ENCODE peak calls at places on chromosomes 11 and 22, in eight cellular contexts. One of them, this sample, is unnamed.

GRCh38 chr11:18775492-18776292 is 15.9 kb downstream of the PTPN5 start:
- DNase-seq in endothelial cell: peak; percentile 86
- DNase-seq in substantia nigra: no peak
- DNase-seq in activated T-helper 9 cell treated with anti-CD3 and anti-CD28 coated beads, Interleukin-2, amount 50 U/mL, for 16 hours: peak; percentile 21
- DNase-seq in fibroblast of pulmonary artery: peak; percentile 63
- DNase-seq in HT1080: peak; percentile 53
- DNase-seq in stimulated activated CD8-positive, alpha-beta memory T cell treated with anti-CD3 and anti-CD28 coated beads, Interleukin-4, amount 100 ng/mL, for 1 hour: no peak
- DNase-seq in activated CD4-positive, alpha-beta T cell treated with anti-CD3 and anti-CD28 coated beads, Interleukin-2, amount 50 U/mL, for 24 hours: no peak
- DNase-seq in this sample: peak; percentile 38

GRCh38 chr11:93559681-93560080 is 16.5 kb upstream of the SMCO4 start:
- DNase-seq in fibroblast of pulmonary artery: no peak
- DNase-seq in HT1080: no peak
- DNase-seq in activated T-helper 9 cell treated with anti-CD3 and anti-CD28 coated beads, Interleukin-2, amount 50 U/mL, for 16 hours: no peak
- DNase-seq in endothelial cell: no peak
- DNase-seq in substantia nigra: no peak
- DNase-seq in stimulated activated CD8-positive, alpha-beta memory T cell treated with anti-CD3 and anti-CD28 coated beads, Interleukin-4, amount 100 ng/mL, for 1 hour: no peak
- DNase-seq in activated CD4-positive, alpha-beta T cell treated with anti-CD3 and anti-CD28 coated beads, Interleukin-2, amount 50 U/mL, for 24 hours: no peak
- DNase-seq in this sample: no peak

GRCh38 chr11:126636911-126637799 is 281.7 kb downstream of the ST3GAL4 start:
- DNase-seq in substantia nigra: no peak
- DNase-seq in endothelial cell: no peak
- DNase-seq in stimulated activated CD8-positive, alpha-beta memory T cell treated with anti-CD3 and anti-CD28 coated beads, Interleukin-4, amount 100 ng/mL, for 1 hour: no peak
- DNase-seq in activated CD4-positive, alpha-beta T cell treated with anti-CD3 and anti-CD28 coated beads, Interleukin-2, amount 50 U/mL, for 24 hours: no peak
- DNase-seq in HT1080: peak; percentile 89
- DNase-seq in fibroblast of pulmonary artery: peak; percentile 26
- DNase-seq in activated T-helper 9 cell treated with anti-CD3 and anti-CD28 coated beads, Interleukin-2, amount 50 U/mL, for 16 hours: no peak
- DNase-seq in this sample: peak; percentile 85

GRCh38 chr22:33166206-33166605 is 108.0 kb upstream of the SYN3 start:
- DNase-seq in activated T-helper 9 cell treated with anti-CD3 and anti-CD28 coated beads, Interleukin-2, amount 50 U/mL, for 16 hours: no peak
- DNase-seq in activated CD4-positive, alpha-beta T cell treated with anti-CD3 and anti-CD28 coated beads, Interleukin-2, amount 50 U/mL, for 24 hours: no peak
- DNase-seq in substantia nigra: no peak
- DNase-seq in endothelial cell: no peak
- DNase-seq in fibroblast of pulmonary artery: no peak
- DNase-seq in stimulated activated CD8-positive, alpha-beta memory T cell treated with anti-CD3 and anti-CD28 coated beads, Interleukin-4, amount 100 ng/mL, for 1 hour: no peak
- DNase-seq in HT1080: no peak
- DNase-seq in this sample: no peak

GRCh38 chr11:73055655-73056354 is 86.3 kb downstream of the FCHSD2 start:
- DNase-seq in fibroblast of pulmonary artery: no peak
- DNase-seq in endothelial cell: no peak
- DNase-seq in substantia nigra: no peak
- DNase-seq in activated CD4-positive, alpha-beta T cell treated with anti-CD3 and anti-CD28 coated beads, Interleukin-2, amount 50 U/mL, for 24 hours: no peak
- DNase-seq in stimulated activated CD8-positive, alpha-beta memory T cell treated with anti-CD3 and anti-CD28 coated beads, Interleukin-4, amount 100 ng/mL, for 1 hour: no peak
- DNase-seq in activated T-helper 9 cell treated with anti-CD3 and anti-CD28 coated beads, Interleukin-2, amount 50 U/mL, for 16 hours: no peak
- DNase-seq in HT1080: no peak
- DNase-seq in this sample: no peak

GRCh38 chr11:20154381-20154780 is 5.9 kb downstream of the DBX1 start:
- DNase-seq in activated T-helper 9 cell treated with anti-CD3 and anti-CD28 coated beads, Interleukin-2, amount 50 U/mL, for 16 hours: no peak
- DNase-seq in fibroblast of pulmonary artery: no peak
- DNase-seq in endothelial cell: no peak
- DNase-seq in activated CD4-positive, alpha-beta T cell treated with anti-CD3 and anti-CD28 coated beads, Interleukin-2, amount 50 U/mL, for 24 hours: no peak
- DNase-seq in HT1080: no peak
- DNase-seq in substantia nigra: no peak
- DNase-seq in stimulated activated CD8-positive, alpha-beta memory T cell treated with anti-CD3 and anti-CD28 coated beads, Interleukin-4, amount 100 ng/mL, for 1 hour: no peak
- DNase-seq in this sample: no peak

GRCh38 chr22:20111045-20111688 is 4.7 kb upstream of the RANBP1 start:
- DNase-seq in activated T-helper 9 cell treated with anti-CD3 and anti-CD28 coated beads, Interleukin-2, amount 50 U/mL, for 16 hours: no peak
- DNase-seq in activated CD4-positive, alpha-beta T cell treated with anti-CD3 and anti-CD28 coated beads, Interleukin-2, amount 50 U/mL, for 24 hours: no peak
- DNase-seq in HT1080: peak; percentile 53
- DNase-seq in substantia nigra: no peak
- DNase-seq in endothelial cell: no peak
- DNase-seq in stimulated activated CD8-positive, alpha-beta memory T cell treated with anti-CD3 and anti-CD28 coated beads, Interleukin-4, amount 100 ng/mL, for 1 hour: no peak
- DNase-seq in fibroblast of pulmonary artery: peak; percentile 29
- DNase-seq in this sample: no peak

GRCh38 chr11:70099578-70100282 is 21.6 kb downstream of the ANO1 start:
- DNase-seq in activated T-helper 9 cell treated with anti-CD3 and anti-CD28 coated beads, Interleukin-2, amount 50 U/mL, for 16 hours: no peak
- DNase-seq in fibroblast of pulmonary artery: no peak
- DNase-seq in activated CD4-positive, alpha-beta T cell treated with anti-CD3 and anti-CD28 coated beads, Interleukin-2, amount 50 U/mL, for 24 hours: no peak
- DNase-seq in stimulated activated CD8-positive, alpha-beta memory T cell treated with anti-CD3 and anti-CD28 coated beads, Interleukin-4, amount 100 ng/mL, for 1 hour: no peak
- DNase-seq in endothelial cell: no peak
- DNase-seq in substantia nigra: no peak
- DNase-seq in HT1080: no peak
- DNase-seq in this sample: no peak

GRCh38 chr11:117693344-117693743 is 103.7 kb downstream of the DSCAML1 start:
- DNase-seq in HT1080: no peak
- DNase-seq in endothelial cell: no peak
- DNase-seq in stimulated activated CD8-positive, alpha-beta memory T cell treated with anti-CD3 and anti-CD28 coated beads, Interleukin-4, amount 100 ng/mL, for 1 hour: no peak
- DNase-seq in fibroblast of pulmonary artery: no peak
- DNase-seq in substantia nigra: no peak
- DNase-seq in activated T-helper 9 cell treated with anti-CD3 and anti-CD28 coated beads, Interleukin-2, amount 50 U/mL, for 16 hours: no peak
- DNase-seq in activated CD4-positive, alpha-beta T cell treated with anti-CD3 and anti-CD28 coated beads, Interleukin-2, amount 50 U/mL, for 24 hours: no peak
- DNase-seq in this sample: no peak

GRCh38 chr22:42939451-42939881 is 75.5 kb downstream of the PACSIN2 start:
- DNase-seq in activated CD4-positive, alpha-beta T cell treated with anti-CD3 and anti-CD28 coated beads, Interleukin-2, amount 50 U/mL, for 24 hours: no peak
- DNase-seq in substantia nigra: no peak
- DNase-seq in endothelial cell: no peak
- DNase-seq in fibroblast of pulmonary artery: no peak
- DNase-seq in activated T-helper 9 cell treated with anti-CD3 and anti-CD28 coated beads, Interleukin-2, amount 50 U/mL, for 16 hours: no peak
- DNase-seq in stimulated activated CD8-positive, alpha-beta memory T cell treated with anti-CD3 and anti-CD28 coated beads, Interleukin-4, amount 100 ng/mL, for 1 hour: no peak
- DNase-seq in HT1080: peak; percentile 69
- DNase-seq in this sample: peak; percentile 44

GRCh38 chr11:22785251-22785650 is 44.4 kb downstream of the SVIP start:
- DNase-seq in activated T-helper 9 cell treated with anti-CD3 and anti-CD28 coated beads, Interleukin-2, amount 50 U/mL, for 16 hours: no peak
- DNase-seq in fibroblast of pulmonary artery: peak; percentile 76
- DNase-seq in HT1080: peak; percentile 72
- DNase-seq in activated CD4-positive, alpha-beta T cell treated with anti-CD3 and anti-CD28 coated beads, Interleukin-2, amount 50 U/mL, for 24 hours: no peak
- DNase-seq in stimulated activated CD8-positive, alpha-beta memory T cell treated with anti-CD3 and anti-CD28 coated beads, Interleukin-4, amount 100 ng/mL, for 1 hour: no peak
- DNase-seq in substantia nigra: no peak
- DNase-seq in endothelial cell: no peak
- DNase-seq in this sample: peak; percentile 28

This sample was measured in NCI-H226.